ENCODE peak calls at places on chromosomes 7 and 10, in five cellular contexts. One of them, this sample, is unnamed.

GRCh38 chr7:1432411-1433082 is 26.7 kb downstream of the MICALL2 start:
- DNase-seq in RWPE1: peak; percentile 69
- DNase-seq in tibial nerve: peak; percentile 81
- DNase-seq in IMR-90: peak; percentile 27
- DNase-seq in adrenal gland: peak; percentile 81
- DNase-seq in this sample: peak; percentile 77

GRCh38 chr10:76382381-76382851 is 951.0 kb downstream of the LRMDA start:
- DNase-seq in adrenal gland: no peak
- DNase-seq in RWPE1: no peak
- DNase-seq in tibial nerve: no peak
- DNase-seq in IMR-90: peak; percentile 49
- DNase-seq in this sample: no peak

GRCh38 chr10:47184724-47185330 is 115.2 kb upstream of the GDF10 start:
- DNase-seq in tibial nerve: no peak
- DNase-seq in adrenal gland: no peak
- DNase-seq in IMR-90: no peak
- DNase-seq in RWPE1: no peak
- DNase-seq in this sample: no peak

GRCh38 chr10:129968937-129969527 is 5.0 kb upstream of the EBF3 start:
- DNase-seq in RWPE1: no peak
- DNase-seq in adrenal gland: no peak
- DNase-seq in IMR-90: peak; percentile 31
- DNase-seq in tibial nerve: peak; percentile 75
- DNase-seq in this sample: no peak

GRCh38 chr10:109974509-109975191 is 33.1 kb upstream of the ADD3 start:
- DNase-seq in adrenal gland: peak; percentile 59
- DNase-seq in RWPE1: no peak
- DNase-seq in tibial nerve: no peak
- DNase-seq in IMR-90: peak; percentile 22
- DNase-seq in this sample: no peak

GRCh38 chr10:16867556-16867955 is 50.3 kb upstream of the RSU1 start:
- DNase-seq in IMR-90: peak; percentile 69
- DNase-seq in RWPE1: no peak
- DNase-seq in adrenal gland: no peak
- DNase-seq in tibial nerve: no peak
- DNase-seq in this sample: no peak

GRCh38 chr7:11427686-11428273 is 404.2 kb downstream of the THSD7A start:
- DNase-seq in adrenal gland: no peak
- DNase-seq in IMR-90: peak; percentile 56
- DNase-seq in RWPE1: peak; percentile 35
- DNase-seq in tibial nerve: peak; percentile 23
- DNase-seq in this sample: no peak

GRCh38 chr10:92844746-92845145 is 3.6 kb upstream of the EXOC6 start:
- DNase-seq in IMR-90: peak; percentile 25
- DNase-seq in adrenal gland: no peak
- DNase-seq in RWPE1: no peak
- DNase-seq in tibial nerve: no peak
- DNase-seq in this sample: no peak

GRCh38 chr7:64643567-64643966 is 22.4 kb upstream of the ZNF107 start:
- DNase-seq in RWPE1: no peak
- DNase-seq in IMR-90: no peak
- DNase-seq in adrenal gland: no peak
- DNase-seq in tibial nerve: no peak
- DNase-seq in this sample: no peak

GRCh38 chr7:50068026-50068425 is 25.0 kb downstream of the ZPBP start:
- DNase-seq in IMR-90: no peak
- DNase-seq in RWPE1: peak; percentile 20
- DNase-seq in tibial nerve: no peak
- DNase-seq in adrenal gland: peak; percentile 58
- DNase-seq in this sample: no peak
- TF ChIP-seq CTCF in IMR-90: no peak
- TF ChIP-seq CTCF in RWPE1: peak; percentile 48
- TF ChIP-seq CTCF in tibial nerve: peak; percentile 39
- TF ChIP-seq CTCF in adrenal gland: peak; percentile 24
- TF ChIP-seq CTCF in this sample: peak; percentile 27

DNA sequence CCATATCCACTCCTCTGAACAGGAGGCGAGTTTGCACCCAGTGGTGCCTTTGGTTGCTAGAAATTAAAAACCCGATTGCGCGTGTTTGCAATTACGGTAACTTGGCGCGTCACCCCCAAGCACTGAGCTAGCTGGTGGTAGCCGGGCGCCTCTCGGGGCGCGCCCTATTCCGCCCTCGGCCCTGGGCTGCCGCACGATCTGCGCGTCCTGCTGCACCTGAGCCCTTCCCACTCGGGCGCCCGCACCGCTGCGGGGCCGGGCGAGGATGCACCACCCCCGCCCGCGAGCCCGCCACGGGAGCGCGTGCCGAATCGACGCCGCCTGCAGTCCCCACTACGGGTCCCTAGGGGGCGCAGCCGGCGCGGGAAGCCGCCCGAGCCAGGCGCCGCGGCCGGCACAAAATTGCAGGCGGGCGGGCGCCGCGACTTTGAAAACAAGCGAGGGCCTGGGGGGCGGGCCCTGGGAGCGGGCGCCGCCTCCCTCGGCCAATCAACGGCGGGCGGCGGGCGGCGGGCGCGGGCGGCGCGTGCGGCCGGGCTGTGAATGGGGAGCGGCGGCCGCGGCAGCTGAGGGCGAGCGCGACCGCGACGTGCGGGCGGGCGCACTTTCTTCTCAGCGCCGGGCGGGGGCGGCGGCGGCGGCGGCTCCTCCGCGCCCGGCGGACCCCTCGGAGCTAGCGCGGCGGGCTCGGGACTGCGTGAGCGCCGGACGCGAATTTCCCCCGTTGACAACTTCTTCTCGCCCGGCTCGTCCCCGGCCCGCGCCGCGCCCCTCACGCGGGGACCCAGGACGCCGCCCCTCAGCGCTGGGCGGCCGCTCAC is at the start of gene SDK1:
- DNase-seq in IMR-90: peak; percentile 85
- DNase-seq in tibial nerve: peak; percentile 81
- DNase-seq in adrenal gland: peak; percentile 94
- DNase-seq in RWPE1: peak; percentile 87
- DNase-seq in this sample: peak; percentile 92
- TF ChIP-seq CTCF in IMR-90: peak; percentile 88
- TF ChIP-seq CTCF in tibial nerve: peak; percentile 98
- TF ChIP-seq CTCF in adrenal gland: peak; percentile 33
- TF ChIP-seq CTCF in RWPE1: peak; percentile 99
- TF ChIP-seq CTCF in this sample: peak; percentile 77

GRCh38 chr7:45501788-45502187 is 72.4 kb upstream of the ADCY1 start:
- DNase-seq in IMR-90: no peak
- DNase-seq in tibial nerve: no peak
- DNase-seq in RWPE1: no peak
- DNase-seq in adrenal gland: no peak
- DNase-seq in this sample: no peak
- TF ChIP-seq CTCF in IMR-90: no peak
- TF ChIP-seq CTCF in tibial nerve: no peak
- TF ChIP-seq CTCF in RWPE1: no peak
- TF ChIP-seq CTCF in adrenal gland: no peak
- TF ChIP-seq CTCF in this sample: no peak

GRCh38 chr10:121976607-121977006 is 1.6 kb upstream of the NSMCE4A start:
- DNase-seq in RWPE1: no peak
- DNase-seq in IMR-90: no peak
- DNase-seq in tibial nerve: no peak
- DNase-seq in adrenal gland: no peak
- DNase-seq in this sample: no peak

GRCh38 chr10:121974019-121974534 is 940 bp downstream of the NSMCE4A start:
- DNase-seq in tibial nerve: no peak
- DNase-seq in adrenal gland: no peak
- DNase-seq in IMR-90: no peak
- DNase-seq in RWPE1: no peak
- DNase-seq in this sample: no peak

GRCh38 chr10:121974535-121975294 is at the start of gene NSMCE4A:
- DNase-seq in RWPE1: peak; percentile 88
- DNase-seq in adrenal gland: peak; percentile 84
- DNase-seq in tibial nerve: peak; percentile 40
- DNase-seq in IMR-90: peak; percentile 71
- DNase-seq in this sample: peak; percentile 56

GRCh38 chr10:121978511-121978910 is 3.5 kb upstream of the NSMCE4A start:
- DNase-seq in RWPE1: no peak
- DNase-seq in IMR-90: no peak
- DNase-seq in adrenal gland: no peak
- DNase-seq in tibial nerve: no peak
- DNase-seq in this sample: no peak

GRCh38 chr10:121975295-121976086 is 474 bp upstream of the NSMCE4A start:
- DNase-seq in IMR-90: no peak
- DNase-seq in tibial nerve: no peak
- DNase-seq in adrenal gland: no peak
- DNase-seq in RWPE1: no peak
- DNase-seq in this sample: no peak
- TF ChIP-seq CTCF in IMR-90: no peak
- TF ChIP-seq CTCF in tibial nerve: peak; percentile 83
- TF ChIP-seq CTCF in adrenal gland: no peak
- TF ChIP-seq CTCF in RWPE1: peak; percentile 92
- TF ChIP-seq CTCF in this sample: peak; percentile 34

DNA sequence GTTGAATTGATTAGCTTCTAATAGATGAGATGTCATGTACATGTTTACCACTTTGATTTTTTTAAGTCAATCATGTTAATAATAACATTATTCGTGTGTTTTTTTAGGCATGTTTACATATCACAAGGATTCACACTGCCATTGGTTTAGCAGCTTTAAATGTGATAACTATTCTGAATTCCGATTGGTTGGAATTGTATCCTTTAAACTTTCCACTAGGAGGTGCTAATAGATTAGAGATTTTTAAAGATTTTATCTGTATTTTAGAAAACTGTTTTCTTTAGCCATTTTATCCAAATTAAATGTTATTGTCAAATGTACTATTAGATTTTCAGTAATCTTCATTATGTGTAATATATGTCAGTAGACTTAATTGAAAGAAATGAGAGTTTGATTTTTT is 83.2 kb downstream of the HECTD2 start:
- DNase-seq in tibial nerve: no peak
- DNase-seq in IMR-90: peak; percentile 63
- DNase-seq in RWPE1: peak; percentile 65
- DNase-seq in adrenal gland: no peak
- DNase-seq in this sample: no peak
- TF ChIP-seq CTCF in tibial nerve: peak; percentile 32
- TF ChIP-seq CTCF in IMR-90: peak; percentile 57
- TF ChIP-seq CTCF in RWPE1: peak; percentile 61
- TF ChIP-seq CTCF in adrenal gland: peak; percentile 46
- TF ChIP-seq CTCF in this sample: no peak

GRCh38 chr7:21945374-21946227 is at the start of gene CDCA7L:
- DNase-seq in tibial nerve: peak; percentile 41
- DNase-seq in IMR-90: peak; percentile 63
- DNase-seq in RWPE1: peak; percentile 96
- DNase-seq in adrenal gland: no peak
- DNase-seq in this sample: peak; percentile 26
- TF ChIP-seq CTCF in tibial nerve: no peak
- TF ChIP-seq CTCF in IMR-90: no peak
- TF ChIP-seq CTCF in RWPE1: peak; percentile 0
- TF ChIP-seq CTCF in adrenal gland: no peak
- TF ChIP-seq CTCF in this sample: no peak

GRCh38 chr7:29309041-29309860 is 114.7 kb downstream of the CHN2 start:
- DNase-seq in IMR-90: no peak
- DNase-seq in RWPE1: peak; percentile 38
- DNase-seq in adrenal gland: no peak
- DNase-seq in tibial nerve: no peak
- DNase-seq in this sample: no peak
- TF ChIP-seq CTCF in IMR-90: no peak
- TF ChIP-seq CTCF in RWPE1: peak; percentile 27
- TF ChIP-seq CTCF in adrenal gland: no peak
- TF ChIP-seq CTCF in tibial nerve: no peak
- TF ChIP-seq CTCF in this sample: no peak

GRCh38 chr10:7666253-7667023 is at the start of gene ITIH5:
- DNase-seq in IMR-90: no peak
- DNase-seq in RWPE1: no peak
- DNase-seq in tibial nerve: no peak
- DNase-seq in adrenal gland: no peak
- DNase-seq in this sample: peak; percentile 14
- TF ChIP-seq CTCF in IMR-90: no peak
- TF ChIP-seq CTCF in RWPE1: no peak
- TF ChIP-seq CTCF in tibial nerve: no peak
- TF ChIP-seq CTCF in adrenal gland: no peak
- TF ChIP-seq CTCF in this sample: no peak

DNA sequence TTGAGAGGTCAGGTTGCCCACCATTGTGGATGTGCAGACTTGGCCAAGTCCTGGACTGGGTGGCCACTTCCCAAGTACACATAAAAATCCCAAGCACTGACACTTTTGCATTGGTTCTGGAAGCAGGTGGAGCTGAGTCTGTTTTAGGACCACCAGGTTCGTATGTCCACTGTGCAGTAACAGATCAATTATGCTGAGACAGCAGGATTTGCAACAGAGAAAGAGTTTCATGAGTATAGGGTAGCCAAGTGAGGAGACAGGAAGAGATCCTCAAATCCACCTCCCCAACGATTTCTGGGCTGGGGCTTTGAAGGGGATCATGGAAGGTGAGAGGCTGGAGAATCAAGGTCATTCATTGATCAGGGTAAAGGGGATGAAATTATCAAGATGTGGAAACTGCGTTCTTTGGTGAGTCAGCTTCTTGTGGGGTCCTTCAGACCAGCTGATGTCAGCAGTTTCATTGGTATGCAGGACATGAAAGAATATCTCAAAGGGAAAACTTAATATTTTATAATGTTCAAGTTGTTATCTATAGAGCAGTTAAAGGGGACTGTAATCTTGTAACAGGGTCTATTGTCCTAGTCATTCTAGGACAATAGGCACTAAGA is 277.7 kb downstream of the GALNT17 start:
- DNase-seq in IMR-90: no peak
- DNase-seq in tibial nerve: no peak
- DNase-seq in adrenal gland: no peak
- DNase-seq in RWPE1: no peak
- DNase-seq in this sample: no peak
- TF ChIP-seq CTCF in IMR-90: no peak
- TF ChIP-seq CTCF in tibial nerve: no peak
- TF ChIP-seq CTCF in adrenal gland: no peak
- TF ChIP-seq CTCF in RWPE1: no peak
- TF ChIP-seq CTCF in this sample: no peak